ENCODE peak calls at places on chromosomes 3 and 15, in seven cellular contexts. P is esophagus squamous epithelium, M is uterus, A is NB4, Q is sigmoid colon, W is vagina, J is heart left ventricle. K is an unnamed sample.

GRCh38 chr3:33001889-33002288 is 50.4 kb downstream of the CCR4 start:
- DNase-seq in P (no peak), M (no peak), A (peak), Q (no peak), W (no peak), J (no peak), K (no peak)

GRCh38 chr3:123871946-123872345 is 12.2 kb downstream of the MYLK start:
- DNase-seq in P (no peak), M (no peak), A (no peak), Q (no peak), W (no peak), J (no peak), K (no peak)

GRCh38 chr3:70771426-70772147 is 459.1 kb upstream of the MDFIC2 start:
- DNase-seq in P (no peak), M (no peak), A (no peak), Q (no peak), W (no peak), J (no peak), K (no peak)

GRCh38 chr3:17041009-17041408 is 156.3 kb downstream of the PLCL2 start:
- DNase-seq in P (no peak), M (no peak), A (no peak), Q (no peak), W (no peak), J (no peak), K (no peak)

GRCh38 chr15:31268911-31269784 is 57.5 kb upstream of the KLF13 start:
- DNase-seq in P (no peak), M (no peak), A (no peak), Q (peak), W (peak), J (peak), K (peak)

GRCh38 chr15:66050264-66050663 is 181.0 kb downstream of the RAB11A start:
- DNase-seq in P (no peak), M (no peak), A (no peak), Q (no peak), W (no peak), J (no peak), K (no peak)

GRCh38 chr3:76886761-76887500 is 153.0 kb upstream of the ROBO2 start:
- DNase-seq in P (no peak), M (no peak), A (no peak), Q (no peak), W (no peak), J (no peak), K (no peak)

GRCh38 chr3:132006605-132007204 is 28.1 kb downstream of the CPNE4 start:
- DNase-seq in P (no peak), M (no peak), A (peak), Q (no peak), W (no peak), J (no peak), K (no peak)

GRCh38 chr3:4310971-4311370 is 7.8 kb downstream of the SETMAR start:
- DNase-seq in P (no peak), M (no peak), A (peak), Q (no peak), W (no peak), J (no peak), K (no peak)

GRCh38 chr3:129614435-129614834 is 8.0 kb upstream of the PLXND1 start:
- DNase-seq in P (no peak), M (peak), A (no peak), Q (no peak), W (no peak), J (peak), K (no peak)

GRCh38 chr3:44058022-44058867 is 183.4 kb upstream of the TOPAZ1 start:
- DNase-seq in P (no peak), M (no peak), A (peak), Q (no peak), W (no peak), J (no peak), K (no peak)

GRCh38 chr3:42190701-42191442 is 75.1 kb downstream of the CCK start:
- DNase-seq in P (no peak), M (peak), A (peak), Q (peak), W (no peak), J (peak), K (peak)

GRCh38 chr15:98085003-98085639 is 124.6 kb downstream of the ARRDC4 start:
- DNase-seq in P (no peak), M (no peak), A (peak), Q (no peak), W (no peak), J (no peak), K (peak)

GRCh38 chr3:121988146-121988545 is 33.9 kb downstream of the ILDR1 start:
- DNase-seq in P (no peak), M (no peak), A (no peak), Q (no peak), W (no peak), J (no peak), K (no peak)

GRCh38 chr3:121483290-121483689 is 62.5 kb downstream of the POLQ start:
- DNase-seq in P (no peak), M (no peak), A (no peak), Q (no peak), W (no peak), J (no peak), K (no peak)

GRCh38 chr3:194279106-194279505 is 72.0 kb downstream of the CPN2 start:
- DNase-seq in P (no peak), M (peak), A (no peak), Q (peak), W (no peak), J (no peak), K (peak)

GRCh38 chr3:114439279-114439678 is 145.5 kb downstream of the TIGIT start:
- DNase-seq in P (no peak), M (no peak), A (no peak), Q (no peak), W (no peak), J (no peak), K (no peak)

GRCh38 chr3:46517016-46517770 is 19.4 kb downstream of the RTP3 start:
- DNase-seq in P (no peak), M (no peak), A (no peak), Q (no peak), W (no peak), J (no peak), K (no peak)

GRCh38 chr3:64240445-64240844 is 15.2 kb upstream of the PRICKLE2 start:
- DNase-seq in P (no peak), M (no peak), A (no peak), Q (no peak), W (peak), J (no peak), K (no peak)

GRCh38 chr3:120472121-120472844 is 21.5 kb upstream of the FSTL1 start:
- DNase-seq in P (no peak), M (no peak), A (no peak), Q (no peak), W (no peak), J (no peak), K (no peak)

GRCh38 chr3:99167016-99167415 is 265.5 kb upstream of the DCBLD2 start:
- DNase-seq in P (no peak), M (no peak), A (no peak), Q (no peak), W (no peak), J (no peak), K (no peak)

GRCh38 chr3:143184098-143184497 is 64.5 kb downstream of the CHST2 start:
- DNase-seq in P (no peak), M (no peak), A (no peak), Q (no peak), W (no peak), J (no peak), K (no peak)

GRCh38 chr3:98038241-98038640 is 3.1 kb upstream of the GABRR3 start:
- DNase-seq in P (no peak), M (no peak), A (no peak), Q (no peak), W (no peak), J (no peak), K (no peak)

GRCh38 chr3:129690406-129690805 is 83.9 kb upstream of the PLXND1 start:
- DNase-seq in P (no peak), M (no peak), A (peak), Q (no peak), W (no peak), J (no peak), K (peak)

GRCh38 chr15:65902373-65902772 is 33.1 kb downstream of the RAB11A start:
- DNase-seq in P (peak), M (no peak), A (peak), Q (peak), W (no peak), J (peak), K (peak)

GRCh38 chr15:53074221-53074620 is 284.1 kb upstream of the ONECUT1 start:
- DNase-seq in P (no peak), M (no peak), A (no peak), Q (no peak), W (no peak), J (no peak), K (no peak)

GRCh38 chr3:48532271-48532973 is 24.2 kb downstream of the PFKFB4 start:
- DNase-seq in P (no peak), M (no peak), A (no peak), Q (no peak), W (no peak), J (no peak), K (no peak)

GRCh38 chr3:143119009-143119914 is at the start of gene CHST2:
- DNase-seq in P (peak), M (peak), A (peak), Q (peak), W (no peak), J (peak), K (no peak)

GRCh38 chr3:69296995-69297394 is 88.9 kb downstream of the FRMD4B start:
- DNase-seq in P (no peak), M (no peak), A (no peak), Q (no peak), W (no peak), J (no peak), K (no peak)

GRCh38 chr15:85607842-85608241 is 186.9 kb downstream of the KLHL25 start:
- DNase-seq in P (no peak), M (no peak), A (no peak), Q (no peak), W (no peak), J (no peak), K (no peak)

GRCh38 chr3:150202696-150203095 is 205.4 kb upstream of the TSC22D2 start:
- DNase-seq in P (no peak), M (no peak), A (no peak), Q (no peak), W (no peak), J (no peak), K (no peak)

GRCh38 chr3:188507244-188507720 is 353.3 kb downstream of the LPP start:
- DNase-seq in P (no peak), M (no peak), A (peak), Q (no peak), W (no peak), J (no peak), K (no peak)

GRCh38 chr3:61224823-61225222 is 26.4 kb downstream of the FHIT start:
- DNase-seq in P (no peak), M (no peak), A (no peak), Q (no peak), W (no peak), J (no peak), K (no peak)

GRCh38 chr15:90142216-90143175 is 40.2 kb upstream of the IDH2 start:
- DNase-seq in P (no peak), M (no peak), A (peak), Q (no peak), W (no peak), J (no peak), K (no peak)

GRCh38 chr3:108450444-108450843 is 60.0 kb downstream of the MYH15 start:
- DNase-seq in P (no peak), M (no peak), A (no peak), Q (no peak), W (no peak), J (no peak), K (no peak)

GRCh38 chr3:99505646-99506269 is 132.6 kb upstream of the COL8A1 start:
- DNase-seq in P (no peak), M (peak), A (peak), Q (peak), W (no peak), J (peak), K (peak)

GRCh38 chr15:63505842-63506222 is 1.4 kb downstream of the USP3 start:
- DNase-seq in P (no peak), M (no peak), A (no peak), Q (no peak), W (no peak), J (no peak), K (no peak)

GRCh38 chr3:14837188-14837587 is 18.4 kb downstream of the FGD5 start:
- DNase-seq in P (no peak), M (no peak), A (no peak), Q (peak), W (no peak), J (no peak), K (no peak)

GRCh38 chr3:143595456-143596077 is 252.7 kb downstream of the SLC9A9 start:
- DNase-seq in P (no peak), M (no peak), A (peak), Q (no peak), W (no peak), J (no peak), K (no peak)

GRCh38 chr3:107044587-107045119 is 332.6 kb upstream of the CCDC54 start:
- DNase-seq in P (no peak), M (no peak), A (no peak), Q (no peak), W (no peak), J (no peak), K (no peak)

DNA sequence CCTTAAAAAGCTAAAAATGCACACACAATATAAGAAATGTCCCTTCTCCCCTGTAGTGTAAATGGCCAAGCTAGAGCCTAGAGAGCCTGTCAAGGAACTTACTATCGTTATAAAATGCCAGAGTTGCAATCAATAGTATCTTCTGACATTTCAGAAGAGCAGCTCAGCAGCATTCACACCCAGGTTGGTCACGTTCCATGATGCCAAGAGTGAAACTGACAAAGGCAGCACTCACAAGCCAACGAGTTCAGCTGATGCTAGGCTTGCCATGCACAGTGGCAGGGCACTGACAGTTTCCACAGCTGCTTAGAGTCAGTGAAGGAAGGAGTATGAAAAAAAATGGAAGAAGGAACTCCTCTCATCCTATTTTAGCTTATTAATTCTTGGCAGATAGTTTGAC is 331.4 kb upstream of the CCDC54 start:
- DNase-seq in P (no peak), M (no peak), A (no peak), Q (no peak), W (no peak), J (no peak), K (no peak)
- H3K4me3 ChIP-seq in P (no peak), M (no peak), A (no peak), Q (no peak), W (no peak), J (no peak), K (no peak)

GRCh38 chr3:6223572-6223971 is 637.3 kb upstream of the GRM7 start:
- DNase-seq in P (no peak), M (no peak), A (no peak), Q (no peak), W (no peak), J (no peak), K (no peak)
- TF ChIP-seq POLR2A in P (no peak), M (no peak), A (no peak), Q (no peak), W (no peak), J (no peak), K (no peak)

DNA sequence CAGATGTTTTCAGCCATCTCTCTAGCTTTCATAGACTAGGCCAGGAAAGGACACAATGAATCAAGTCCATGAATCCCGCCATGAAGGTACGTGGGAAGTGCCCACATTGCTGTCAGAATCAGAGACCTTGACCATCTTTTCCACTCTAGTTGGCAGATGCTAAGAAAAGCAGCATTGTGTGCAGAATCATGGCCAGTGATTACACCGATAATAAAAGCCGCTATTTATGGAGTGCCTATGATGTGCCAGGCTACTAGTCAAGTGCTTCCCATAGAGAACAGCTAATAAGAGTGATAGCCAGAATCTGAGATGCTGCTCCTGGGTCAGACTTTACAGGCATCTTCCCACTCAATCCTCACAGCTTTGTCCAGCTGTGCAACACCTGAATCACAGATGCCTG is 13.2 kb upstream of the RPL32 start:
- DNase-seq in P (no peak), M (no peak), A (no peak), Q (no peak), W (no peak), J (no peak), K (no peak)
- TF ChIP-seq CTCF in P (no peak), M (no peak), A (no peak), Q (no peak), W (no peak), J (no peak), K (no peak)

GRCh38 chr3:185825379-185825638 is 467 bp upstream of the IGF2BP2 start:
- DNase-seq in P (no peak), M (no peak), A (no peak), Q (no peak), W (no peak), J (no peak), K (no peak)

GRCh38 chr3:185824467-185825378 is at the start of gene IGF2BP2:
- DNase-seq in P (no peak), M (peak), A (peak), Q (peak), W (no peak), J (peak), K (peak)

GRCh38 chr3:185827595-185828344 is 2.9 kb upstream of the IGF2BP2 start:
- DNase-seq in P (no peak), M (no peak), A (no peak), Q (no peak), W (no peak), J (no peak), K (no peak)

GRCh38 chr3:185824051-185824466 is 783 bp downstream of the IGF2BP2 start:
- DNase-seq in P (no peak), M (peak), A (peak), Q (no peak), W (no peak), J (peak), K (peak)

GRCh38 chr3:185825639-185826481 is 1.0 kb upstream of the IGF2BP2 start:
- DNase-seq in P (no peak), M (peak), A (peak), Q (peak), W (no peak), J (peak), K (peak)
- H3K4me3 ChIP-seq in P (peak), M (peak), A (peak), Q (peak), W (peak), J (peak), K (peak)

GRCh38 chr3:176193032-176193698 is 1004.1 kb downstream of the TBL1XR1 start:
- DNase-seq in P (no peak), M (no peak), A (no peak), Q (no peak), W (no peak), J (no peak), K (no peak)
- TF ChIP-seq POLR2A in P (no peak), M (no peak), A (no peak), Q (no peak), W (no peak), J (no peak), K (no peak)

DNA sequence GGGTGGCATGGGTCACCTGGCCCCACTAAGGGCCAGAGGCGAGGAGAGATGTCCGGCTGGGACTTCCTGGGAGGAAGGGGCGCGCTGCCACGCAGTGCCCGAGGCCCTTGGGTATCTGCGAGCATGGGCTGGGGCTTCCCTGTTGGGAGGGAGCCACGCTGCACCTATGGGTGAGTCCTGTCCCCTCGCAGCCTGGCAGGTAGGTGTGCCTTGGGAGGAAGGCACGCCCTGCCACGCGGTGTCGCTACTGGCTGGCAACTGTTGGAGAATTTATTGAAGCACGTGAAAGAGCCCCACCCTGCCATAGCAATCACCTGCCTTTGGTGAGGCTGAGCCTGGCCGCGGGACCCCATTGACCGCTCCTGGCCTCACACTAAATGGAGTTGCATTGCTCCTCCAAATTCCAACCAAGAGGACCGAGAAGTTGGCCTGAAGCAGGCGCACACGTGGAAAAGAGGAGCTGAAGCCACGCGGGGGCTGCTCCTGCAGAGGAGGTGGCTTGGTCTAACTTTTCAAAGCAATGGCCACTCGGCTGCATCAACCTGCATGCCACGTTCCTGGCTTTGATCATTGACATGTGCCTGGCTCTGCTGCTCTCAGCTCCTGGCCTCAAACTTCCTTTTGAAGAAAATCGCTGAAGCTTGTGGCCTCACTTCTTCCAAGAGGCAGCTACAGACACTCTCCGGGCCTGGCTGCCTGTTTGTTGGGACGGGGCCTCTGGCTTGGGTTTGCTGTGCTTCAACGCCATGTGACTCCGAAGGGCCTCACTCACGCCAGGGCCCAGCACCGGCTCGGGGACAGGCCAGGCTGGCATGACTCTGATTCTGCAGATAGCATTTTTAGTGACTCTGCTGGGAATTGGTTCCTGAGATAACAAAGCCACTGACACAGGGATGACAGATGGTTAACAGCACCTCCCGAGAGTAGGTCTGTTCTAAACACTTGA is 134.1 kb downstream of the TJP1 start:
- DNase-seq in P (no peak), M (no peak), A (no peak), Q (no peak), W (peak), J (no peak), K (no peak)
- TF ChIP-seq CTCF in P (no peak), M (no peak), A (no peak), Q (no peak), W (no peak), J (no peak), K (no peak)

GRCh38 chr15:83284563-83285283 is at the start of gene BNC1:
- DNase-seq in P (no peak), M (no peak), A (no peak), Q (no peak), W (no peak), J (no peak), K (no peak)
- H3K4me3 ChIP-seq in P (peak), M (no peak), A (no peak), Q (peak), W (peak), J (peak), K (peak)

DNA sequence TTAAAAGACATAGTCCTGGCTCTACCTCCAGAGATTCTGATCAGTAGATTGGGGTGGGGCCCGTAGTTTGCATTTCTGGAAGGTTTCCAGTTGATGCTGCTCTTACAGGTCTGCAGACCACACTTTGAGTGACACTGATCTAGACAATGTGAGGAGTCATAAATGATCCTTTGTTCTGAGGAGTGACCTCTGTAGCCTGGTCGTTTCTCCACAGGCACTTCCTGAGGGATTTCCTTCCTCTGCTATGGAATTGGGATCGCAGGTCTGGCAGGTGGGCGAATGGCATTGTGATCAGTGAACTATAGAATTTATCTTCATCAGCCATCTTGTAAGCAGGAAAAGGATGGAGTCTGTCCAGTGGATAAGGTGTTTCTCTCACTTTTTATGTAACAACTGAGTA is 5.5 kb downstream of the GFM1 start:
- DNase-seq in P (no peak), M (no peak), A (no peak), Q (no peak), W (no peak), J (no peak), K (no peak)
- TF ChIP-seq POLR2A in P (no peak), M (no peak), A (no peak), Q (no peak), W (no peak), J (no peak), K (no peak)